ENCODE peak calls at places on chromosome 7, in nine cellular contexts. One of them, this sample, is unnamed.

GRCh38 chr7:134783294-134784069 is 4.0 kb downstream of the CALD1 start:
- DNase-seq in HepG2: no peak
- DNase-seq in breast epithelium: no peak
- DNase-seq in lower leg skin: no peak
- DNase-seq in IMR-90: no peak
- DNase-seq in A549: no peak
- DNase-seq in GM12891: no peak
- DNase-seq in tibial nerve: peak
- DNase-seq in H54: no peak
- DNase-seq in this sample: no peak

GRCh38 chr7:50112250-50112649 is 19.2 kb upstream of the ZPBP start:
- DNase-seq in HepG2: no peak
- DNase-seq in breast epithelium: no peak
- DNase-seq in lower leg skin: no peak
- DNase-seq in IMR-90: no peak
- DNase-seq in A549: no peak
- DNase-seq in GM12891: no peak
- DNase-seq in tibial nerve: no peak
- DNase-seq in H54: no peak
- DNase-seq in this sample: no peak

GRCh38 chr7:139731802-139732470 is 45.9 kb downstream of the HIPK2 start:
- DNase-seq in HepG2: peak
- DNase-seq in breast epithelium: peak
- DNase-seq in lower leg skin: peak
- DNase-seq in IMR-90: peak
- DNase-seq in A549: peak
- DNase-seq in GM12891: no peak
- DNase-seq in tibial nerve: peak
- DNase-seq in H54: peak
- DNase-seq in this sample: no peak

GRCh38 chr7:36278767-36279171 is 110.9 kb upstream of the ANLN start:
- DNase-seq in HepG2: no peak
- DNase-seq in breast epithelium: no peak
- DNase-seq in lower leg skin: no peak
- DNase-seq in IMR-90: peak
- DNase-seq in A549: no peak
- DNase-seq in GM12891: no peak
- DNase-seq in tibial nerve: no peak
- DNase-seq in H54: no peak
- DNase-seq in this sample: no peak

GRCh38 chr7:123797673-123798526 is 47.1 kb upstream of the HYAL4 start:
- DNase-seq in HepG2: peak
- DNase-seq in breast epithelium: no peak
- DNase-seq in lower leg skin: no peak
- DNase-seq in IMR-90: peak
- DNase-seq in A549: peak
- DNase-seq in GM12891: no peak
- DNase-seq in tibial nerve: no peak
- DNase-seq in H54: peak
- DNase-seq in this sample: peak

GRCh38 chr7:16816820-16817219 is 12.0 kb upstream of the AGR2 start:
- DNase-seq in HepG2: no peak
- DNase-seq in breast epithelium: no peak
- DNase-seq in lower leg skin: no peak
- DNase-seq in IMR-90: no peak
- DNase-seq in A549: no peak
- DNase-seq in GM12891: no peak
- DNase-seq in tibial nerve: no peak
- DNase-seq in H54: no peak
- DNase-seq in this sample: no peak

GRCh38 chr7:3056713-3057388 is 13.2 kb upstream of the CARD11 start:
- DNase-seq in HepG2: no peak
- DNase-seq in breast epithelium: no peak
- DNase-seq in lower leg skin: no peak
- DNase-seq in IMR-90: no peak
- DNase-seq in A549: no peak
- DNase-seq in GM12891: no peak
- DNase-seq in tibial nerve: no peak
- DNase-seq in H54: no peak
- DNase-seq in this sample: no peak

GRCh38 chr7:106344206-106344605 is 59.4 kb upstream of the NAMPT start:
- DNase-seq in HepG2: no peak
- DNase-seq in breast epithelium: no peak
- DNase-seq in lower leg skin: no peak
- DNase-seq in IMR-90: no peak
- DNase-seq in A549: no peak
- DNase-seq in GM12891: no peak
- DNase-seq in tibial nerve: no peak
- DNase-seq in H54: no peak
- DNase-seq in this sample: no peak

GRCh38 chr7:101245147-101245668 is 327 bp upstream of the FIS1 start:
- DNase-seq in HepG2: no peak
- DNase-seq in breast epithelium: no peak
- DNase-seq in lower leg skin: no peak
- DNase-seq in IMR-90: no peak
- DNase-seq in A549: no peak
- DNase-seq in GM12891: no peak
- DNase-seq in tibial nerve: no peak
- DNase-seq in H54: no peak
- DNase-seq in this sample: no peak
- TF ChIP-seq POLR2A in HepG2: peak
- TF ChIP-seq POLR2A in breast epithelium: no peak
- TF ChIP-seq POLR2A in lower leg skin: no peak
- TF ChIP-seq POLR2A in IMR-90: no peak
- TF ChIP-seq POLR2A in A549: peak
- TF ChIP-seq POLR2A in GM12891: no peak
- TF ChIP-seq POLR2A in tibial nerve: peak
- TF ChIP-seq POLR2A in H54: peak
- TF ChIP-seq POLR2A in this sample: peak

GRCh38 chr7:150973571-150974451 is 4.3 kb downstream of the KCNH2 start:
- DNase-seq in HepG2: no peak
- DNase-seq in breast epithelium: no peak
- DNase-seq in lower leg skin: no peak
- DNase-seq in IMR-90: no peak
- DNase-seq in A549: no peak
- DNase-seq in GM12891: no peak
- DNase-seq in tibial nerve: no peak
- DNase-seq in H54: no peak
- DNase-seq in this sample: no peak

GRCh38 chr7:150976529-150977381 is 1.4 kb downstream of the KCNH2 start:
- DNase-seq in HepG2: no peak
- DNase-seq in breast epithelium: no peak
- DNase-seq in lower leg skin: no peak
- DNase-seq in IMR-90: no peak
- DNase-seq in A549: no peak
- DNase-seq in GM12891: no peak
- DNase-seq in tibial nerve: no peak
- DNase-seq in H54: no peak
- DNase-seq in this sample: no peak

GRCh38 chr7:150972746-150973145 is 5.4 kb downstream of the KCNH2 start:
- DNase-seq in HepG2: no peak
- DNase-seq in breast epithelium: no peak
- DNase-seq in lower leg skin: no peak
- DNase-seq in IMR-90: no peak
- DNase-seq in A549: no peak
- DNase-seq in GM12891: no peak
- DNase-seq in tibial nerve: no peak
- DNase-seq in H54: no peak
- DNase-seq in this sample: no peak

GRCh38 chr7:150975536-150976285 is 2.4 kb downstream of the KCNH2 start:
- DNase-seq in HepG2: no peak
- DNase-seq in breast epithelium: no peak
- DNase-seq in lower leg skin: no peak
- DNase-seq in IMR-90: no peak
- DNase-seq in A549: no peak
- DNase-seq in GM12891: no peak
- DNase-seq in tibial nerve: no peak
- DNase-seq in H54: no peak
- DNase-seq in this sample: no peak

GRCh38 chr7:150974468-150975391 is 3.4 kb downstream of the KCNH2 start:
- DNase-seq in HepG2: no peak
- DNase-seq in breast epithelium: no peak
- DNase-seq in lower leg skin: no peak
- DNase-seq in IMR-90: peak
- DNase-seq in A549: peak
- DNase-seq in GM12891: peak
- DNase-seq in tibial nerve: no peak
- DNase-seq in H54: no peak
- DNase-seq in this sample: peak
- TF ChIP-seq POLR2A in HepG2: no peak
- TF ChIP-seq POLR2A in breast epithelium: no peak
- TF ChIP-seq POLR2A in lower leg skin: no peak
- TF ChIP-seq POLR2A in IMR-90: no peak
- TF ChIP-seq POLR2A in A549: peak
- TF ChIP-seq POLR2A in GM12891: no peak
- TF ChIP-seq POLR2A in tibial nerve: no peak
- TF ChIP-seq POLR2A in H54: peak
- TF ChIP-seq POLR2A in this sample: peak

DNA sequence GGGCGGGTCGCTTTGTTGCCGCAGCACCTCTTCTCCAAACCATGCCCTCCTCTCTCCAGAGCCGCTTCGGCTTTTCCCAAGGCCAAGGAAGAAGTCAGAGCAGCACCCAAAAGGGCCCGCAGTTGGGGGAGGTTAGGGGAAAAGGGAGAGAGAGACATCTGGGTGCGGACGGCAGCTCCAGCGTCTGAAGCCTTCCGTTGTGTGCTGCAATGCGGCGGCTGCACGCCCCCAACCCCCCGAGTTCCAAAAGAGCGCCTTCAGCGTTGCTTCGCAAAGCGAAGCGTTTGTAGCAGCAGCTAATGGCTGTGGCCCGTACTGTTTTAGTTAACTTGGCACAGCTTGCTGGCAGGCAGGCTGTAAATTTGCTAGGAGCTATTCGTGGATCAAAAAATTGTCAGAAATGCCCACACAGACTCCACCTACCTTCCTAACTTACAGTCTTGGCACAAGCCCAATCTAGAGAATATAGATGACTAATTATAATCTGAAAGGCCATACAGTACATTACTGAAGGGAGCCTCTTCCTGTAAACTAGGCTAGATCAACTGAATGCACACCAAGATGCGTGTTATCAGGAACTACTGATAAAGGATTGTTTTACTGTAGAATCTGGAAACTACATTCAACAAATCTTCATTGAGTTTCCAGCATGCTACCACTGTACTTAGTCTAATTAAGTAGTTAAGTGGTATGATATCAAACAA is 1.1 kb upstream of the KBTBD2 start:
- DNase-seq in HepG2: no peak
- DNase-seq in breast epithelium: peak
- DNase-seq in lower leg skin: peak
- DNase-seq in IMR-90: peak
- DNase-seq in A549: peak
- DNase-seq in GM12891: no peak
- DNase-seq in tibial nerve: peak
- DNase-seq in H54: peak
- DNase-seq in this sample: peak
- TF ChIP-seq POLR2A in HepG2: peak
- TF ChIP-seq POLR2A in breast epithelium: no peak
- TF ChIP-seq POLR2A in lower leg skin: no peak
- TF ChIP-seq POLR2A in IMR-90: no peak
- TF ChIP-seq POLR2A in A549: no peak
- TF ChIP-seq POLR2A in GM12891: peak
- TF ChIP-seq POLR2A in tibial nerve: no peak
- TF ChIP-seq POLR2A in H54: peak
- TF ChIP-seq POLR2A in this sample: peak

GRCh38 chr7:151876112-151876898 is 610 bp downstream of the PRKAG2 start:
- DNase-seq in HepG2: no peak
- DNase-seq in breast epithelium: peak
- DNase-seq in lower leg skin: peak
- DNase-seq in IMR-90: no peak
- DNase-seq in A549: peak
- DNase-seq in GM12891: peak
- DNase-seq in tibial nerve: peak
- DNase-seq in H54: peak
- DNase-seq in this sample: no peak

GRCh38 chr7:151876899-151877777 is at the start of gene PRKAG2:
- DNase-seq in HepG2: no peak
- DNase-seq in breast epithelium: no peak
- DNase-seq in lower leg skin: peak
- DNase-seq in IMR-90: no peak
- DNase-seq in A549: peak
- DNase-seq in GM12891: peak
- DNase-seq in tibial nerve: peak
- DNase-seq in H54: peak
- DNase-seq in this sample: peak

GRCh38 chr7:151873402-151873965 is 3.4 kb downstream of the PRKAG2 start:
- DNase-seq in HepG2: no peak
- DNase-seq in breast epithelium: no peak
- DNase-seq in lower leg skin: no peak
- DNase-seq in IMR-90: no peak
- DNase-seq in A549: no peak
- DNase-seq in GM12891: no peak
- DNase-seq in tibial nerve: peak
- DNase-seq in H54: no peak
- DNase-seq in this sample: no peak

GRCh38 chr7:151877911-151878835 is 1.3 kb upstream of the PRKAG2 start:
- DNase-seq in HepG2: no peak
- DNase-seq in breast epithelium: no peak
- DNase-seq in lower leg skin: no peak
- DNase-seq in IMR-90: no peak
- DNase-seq in A549: no peak
- DNase-seq in GM12891: no peak
- DNase-seq in tibial nerve: no peak
- DNase-seq in H54: no peak
- DNase-seq in this sample: no peak

GRCh38 chr7:151875862-151876111 is 1.1 kb downstream of the PRKAG2 start:
- DNase-seq in HepG2: no peak
- DNase-seq in breast epithelium: no peak
- DNase-seq in lower leg skin: no peak
- DNase-seq in IMR-90: no peak
- DNase-seq in A549: peak
- DNase-seq in GM12891: peak
- DNase-seq in tibial nerve: no peak
- DNase-seq in H54: peak
- DNase-seq in this sample: no peak
- TF ChIP-seq POLR2A in HepG2: no peak
- TF ChIP-seq POLR2A in breast epithelium: no peak
- TF ChIP-seq POLR2A in lower leg skin: no peak
- TF ChIP-seq POLR2A in IMR-90: no peak
- TF ChIP-seq POLR2A in A549: no peak
- TF ChIP-seq POLR2A in GM12891: no peak
- TF ChIP-seq POLR2A in tibial nerve: peak
- TF ChIP-seq POLR2A in H54: no peak
- TF ChIP-seq POLR2A in this sample: no peak

This sample was measured in erythroblast.